ENCODE peak calls at places on chromosomes 4 and X, in six cellular contexts. Y is HepG2, Q is K562, V is WTC11, H is GM23338, G is GM12878. O is an unnamed sample.

GRCh38 chrX:261167-261857 is 19.9 kb upstream of the PLCXD1 start:
- DNase-seq in V (peak; percentile 5), Y (no peak), H (peak; percentile 65), Q (no peak), G (no peak), O (no peak)

GRCh38 chrX:28851871-28852270 is 264.6 kb downstream of the IL1RAPL1 start:
- DNase-seq in Q (no peak), H (no peak), V (no peak), Y (peak; percentile 1), G (no peak), O (no peak)

GRCh38 chrX:15269618-15270521 is at the start of gene ASB9:
- DNase-seq in H (peak; percentile 5), V (peak; percentile 9), Q (no peak), Y (peak; percentile 78), G (no peak), O (no peak)

GRCh38 chr4:76780781-76781697 is 116.9 kb downstream of the SOWAHB start:
- DNase-seq in V (no peak), H (no peak), Q (no peak), G (no peak), Y (no peak), O (no peak)

GRCh38 chr4:84436812-84437211 is 62.3 kb downstream of the NKX6-1 start:
- DNase-seq in Q (no peak), G (no peak), Y (no peak), H (no peak), V (no peak), O (no peak)

GRCh38 chr4:26034849-26035248 is 120.8 kb downstream of the SMIM20 start:
- DNase-seq in Y (no peak), Q (no peak), G (no peak), H (no peak), V (no peak), O (no peak)

GRCh38 chrX:154040307-154040756 is 20.6 kb upstream of the IRAK1 start:
- DNase-seq in V (no peak), G (no peak), Q (no peak), H (no peak), Y (peak; percentile 64), O (no peak)

GRCh38 chrX:20306668-20307067 is 40.0 kb upstream of the RPS6KA3 start:
- DNase-seq in Q (no peak), Y (peak; percentile 64), H (no peak), G (no peak), V (no peak), O (no peak)

GRCh38 chrX:110310896-110311295 is 7.0 kb downstream of the AMMECR1 start:
- DNase-seq in H (no peak), V (no peak), Y (no peak), Q (peak; percentile 15), G (no peak), O (no peak)

GRCh38 chr4:97656034-97656720 is 487.1 kb downstream of the STPG2 start:
- DNase-seq in H (no peak), V (no peak), G (no peak), Q (no peak), Y (no peak), O (no peak)

GRCh38 chr4:177246636-177247584 is 62.8 kb upstream of the NEIL3 start:
- DNase-seq in Y (no peak), G (no peak), H (no peak), Q (no peak), V (no peak), O (no peak)

GRCh38 chrX:35842657-35843056 is 44.5 kb downstream of the MAGEB16 start:
- DNase-seq in Y (no peak), V (no peak), Q (no peak), G (no peak), H (peak; percentile 1), O (no peak)

GRCh38 chr4:103075435-103075893 is 1.1 kb downstream of the SLC9B2 start:
- DNase-seq in V (no peak), G (no peak), H (no peak), Q (no peak), Y (peak; percentile 96), O (no peak)

GRCh38 chr4:125350736-125351135 is 36.0 kb downstream of the FAT4 start:
- DNase-seq in H (no peak), G (no peak), Y (no peak), V (no peak), Q (no peak), O (no peak)

GRCh38 chr4:20418865-20419451 is 167.3 kb downstream of the SLIT2 start:
- DNase-seq in H (peak; percentile 48), V (no peak), G (peak; percentile 40), Q (no peak), Y (peak; percentile 36), O (no peak)

GRCh38 chr4:141247430-141247780 is 26.7 kb downstream of the ZNF330 start:
- DNase-seq in Q (no peak), G (no peak), V (no peak), Y (no peak), H (no peak), O (no peak)

GRCh38 chrX:39762266-39762841 is 335.4 kb downstream of the BCOR start:
- DNase-seq in V (no peak), Y (no peak), G (no peak), Q (no peak), H (no peak), O (no peak)

GRCh38 chr4:121182296-121182695 is 18.2 kb upstream of the TNIP3 start:
- DNase-seq in Y (no peak), Q (no peak), V (no peak), G (no peak), H (no peak), O (no peak)

GRCh38 chr4:52507774-52508173 is 151.3 kb downstream of the USP46 start:
- DNase-seq in Y (no peak), V (no peak), Q (no peak), H (no peak), G (no peak), O (no peak)

GRCh38 chrX:25432396-25432795 is 416.6 kb upstream of the ARX start:
- DNase-seq in G (no peak), Y (no peak), V (no peak), Q (no peak), H (no peak), O (no peak)

GRCh38 chr4:31370866-31371465 is 650.8 kb downstream of the PCDH7 start:
- DNase-seq in V (no peak), G (peak; percentile 4), Y (peak; percentile 37), H (peak; percentile 83), Q (peak; percentile 45), O (no peak)

GRCh38 chrX:51955200-51955599 is 61.8 kb downstream of the MAGED1 start:
- DNase-seq in H (no peak), G (peak; percentile 23), Q (no peak), Y (no peak), V (no peak), O (no peak)

GRCh38 chrX:144896323-144896722 is 351.0 kb upstream of the SPANXN1 start:
- DNase-seq in Y (no peak), Q (peak; percentile 4), G (no peak), V (no peak), H (no peak), O (no peak)

GRCh38 chr4:16029329-16029728 is 54.5 kb downstream of the PROM1 start:
- DNase-seq in Y (peak; percentile 37), H (peak; percentile 61), V (no peak), Q (no peak), G (no peak), O (no peak)

GRCh38 chrX:32084757-32085156 is 1012.9 kb upstream of the FTHL17 start:
- DNase-seq in V (no peak), G (no peak), Q (no peak), H (no peak), Y (no peak), O (no peak)
- TF ChIP-seq CREB1 in V (no peak), G (no peak), Q (no peak), H (no peak), Y (no peak), O (no peak)

GRCh38 chr4:94653095-94653649 is 104.6 kb upstream of the BMPR1B start:
- DNase-seq in Y (no peak), Q (peak; percentile 47), H (no peak), G (no peak), V (no peak), O (no peak)

GRCh38 chr4:94654714-94655113 is 103.0 kb upstream of the BMPR1B start:
- DNase-seq in Q (no peak), H (no peak), G (no peak), V (no peak), Y (no peak), O (no peak)

GRCh38 chr4:94650129-94650495 is 107.6 kb upstream of the BMPR1B start:
- DNase-seq in G (no peak), H (no peak), V (no peak), Y (no peak), Q (no peak), O (no peak)

GRCh38 chr4:94650690-94651089 is 107.1 kb upstream of the BMPR1B start:
- DNase-seq in Y (no peak), Q (no peak), G (no peak), H (no peak), V (no peak), O (no peak)

DNA sequence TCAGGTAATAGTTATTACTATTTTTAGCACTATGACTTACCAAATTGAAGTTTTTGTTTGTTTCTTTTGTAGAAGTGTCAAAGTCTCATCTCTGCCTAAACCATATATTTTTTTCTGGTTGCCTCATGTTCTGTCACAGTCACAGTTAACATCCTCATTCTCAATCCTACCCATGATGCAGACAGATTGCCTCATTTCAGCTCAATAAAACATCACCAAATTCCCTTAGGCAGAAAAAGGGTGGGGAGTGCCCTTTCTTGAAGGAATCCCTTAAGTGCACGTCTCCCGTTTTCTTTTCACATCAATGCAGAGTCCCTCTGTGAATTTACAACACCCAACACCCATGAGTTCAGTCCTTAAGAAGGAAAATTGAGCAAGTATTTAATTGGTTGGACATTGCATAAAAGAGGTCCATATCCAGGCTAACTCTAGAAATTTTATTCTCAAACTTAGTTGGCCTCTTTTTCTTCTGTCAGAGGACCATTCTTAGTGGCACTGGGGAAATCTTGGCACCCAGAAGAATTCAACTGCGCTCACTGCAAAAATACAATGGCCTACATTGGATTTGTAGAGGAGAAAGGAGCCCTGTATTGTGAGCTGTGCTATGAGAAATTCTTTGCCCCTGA is 103.7 kb upstream of the BMPR1B start:
- DNase-seq in H (no peak), V (no peak), G (no peak), Y (no peak), Q (no peak), O (no peak)
- TF ChIP-seq CREB1 in H (no peak), V (no peak), G (no peak), Y (no peak), Q (no peak), O (no peak)

DNA sequence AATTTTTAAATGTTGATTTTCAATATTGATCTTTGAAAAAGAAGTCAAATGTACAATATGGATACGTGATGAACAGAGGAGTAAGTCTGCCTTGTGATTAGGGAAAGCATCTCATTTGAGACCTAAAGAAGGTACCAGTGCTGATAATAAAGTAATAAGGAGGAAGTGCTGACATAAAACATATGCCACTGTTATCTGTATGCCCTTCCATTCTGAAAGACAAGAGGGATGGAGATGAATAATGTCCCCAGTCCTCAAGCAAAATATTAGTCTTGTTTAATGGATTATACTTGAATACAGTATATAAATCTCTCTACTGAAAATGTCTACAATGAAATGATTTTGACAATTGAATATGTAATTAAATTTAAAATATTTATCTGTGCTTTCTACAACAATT is 58.2 kb downstream of the CCSER1 start:
- DNase-seq in G (no peak), V (no peak), H (no peak), Y (no peak), Q (no peak), O (no peak)
- TF ChIP-seq CREB1 in G (no peak), V (no peak), H (no peak), Y (no peak), Q (no peak), O (no peak)

GRCh38 chr4:132540797-132541196 is 608.3 kb upstream of the PCDH10 start:
- DNase-seq in G (no peak), V (no peak), Q (no peak), Y (no peak), H (no peak), O (no peak)

GRCh38 chr4:132542228-132542627 is 606.9 kb upstream of the PCDH10 start:
- DNase-seq in Y (no peak), Q (no peak), V (no peak), H (no peak), G (no peak), O (no peak)

GRCh38 chr4:132540268-132540667 is 608.8 kb upstream of the PCDH10 start:
- DNase-seq in H (no peak), Y (no peak), G (no peak), V (no peak), Q (no peak), O (no peak)
- TF ChIP-seq CREB1 in H (no peak), Y (no peak), G (no peak), V (no peak), Q (no peak), O (no peak)

O was measured in H1.